ENCODE peak calls at places on chromosome 3, in ten cellular contexts. O is activated CD4-positive, alpha-beta memory T cell treated with anti-CD3 and anti-CD28 coated beads, Interleukin-2, amount 10 ng/mL, durations not matched to agents 7 days and 5 days; F is naive thymus-derived CD8-positive, alpha-beta T cell; L is OCI-LY7; B is HS-27A; H is HTR-8/SVneo; K is Right ventricle myocardium superior; S is GM03348; E is MCF 10A; R is activated CD8-positive, alpha-beta memory T cell treated with anti-CD3 and anti-CD28 coated beads, Interleukin-2, amount 10 ng/mL, durations not matched to agents 7 days and 5 days. G is an unnamed sample.

GRCh38 chr3:128573707-128574162 is 76.9 kb downstream of the RPN1 start:
- DNase-seq in F (no peak), O (no peak), K (peak; percentile 57), L (no peak), S (no peak), H (no peak), B (no peak), E (no peak), R (no peak), G (no peak)

GRCh38 chr3:188877381-188877780 is 294.4 kb upstream of the TPRG1 start:
- DNase-seq in S (no peak), F (no peak), K (no peak), E (no peak), O (no peak), R (no peak), B (no peak), H (no peak), L (no peak), G (no peak)

GRCh38 chr3:16171825-16172224 is 2.7 kb upstream of the GALNT15 start:
- DNase-seq in R (no peak), K (no peak), E (no peak), S (no peak), B (no peak), F (no peak), H (no peak), O (no peak), L (no peak), G (no peak)

GRCh38 chr3:142809259-142809658 is 79.6 kb downstream of the PCOLCE2 start:
- DNase-seq in O (no peak), L (no peak), B (no peak), H (no peak), R (no peak), F (no peak), E (no peak), S (no peak), K (no peak), G (no peak)

GRCh38 chr3:30319713-30320112 is 286.7 kb upstream of the TGFBR2 start:
- DNase-seq in L (peak; percentile 52), K (no peak), S (peak; percentile 11), H (peak; percentile 32), O (peak; percentile 18), B (no peak), E (peak; percentile 77), F (peak; percentile 50), R (peak; percentile 46), G (no peak)

GRCh38 chr3:189687475-189687874 is 56.3 kb downstream of the TP63 start:
- DNase-seq in L (no peak), H (no peak), R (no peak), E (no peak), B (no peak), O (no peak), K (no peak), F (no peak), S (no peak), G (no peak)

GRCh38 chr3:143443851-143444331 is 324.3 kb downstream of the CHST2 start:
- DNase-seq in L (no peak), O (peak; percentile 51), S (peak; percentile 85), R (peak; percentile 68), K (peak; percentile 45), H (peak; percentile 63), F (no peak), E (peak; percentile 97), B (peak; percentile 88), G (peak; percentile 73)

GRCh38 chr3:124745092-124745491 is 14.8 kb downstream of the UMPS start:
- DNase-seq in S (no peak), B (no peak), O (no peak), R (no peak), K (no peak), E (no peak), L (no peak), H (no peak), F (no peak), G (no peak)

GRCh38 chr3:185362850-185363661 is at the start of gene MAP3K13:
- DNase-seq in B (peak; percentile 61), S (peak; percentile 93), L (peak; percentile 82), O (peak; percentile 49), E (peak; percentile 94), K (peak; percentile 80), H (peak; percentile 89), R (peak; percentile 59), F (no peak), G (peak; percentile 93)

GRCh38 chr3:55974421-55974820 is 487.3 kb upstream of the WNT5A start:
- DNase-seq in K (no peak), R (no peak), B (no peak), F (no peak), O (no peak), L (no peak), H (no peak), S (no peak), E (no peak), G (no peak)

GRCh38 chr3:184377882-184378445 is at the start of gene THPO:
- DNase-seq in E (no peak), B (no peak), S (no peak), F (no peak), R (no peak), H (no peak), K (no peak), L (no peak), O (no peak), G (peak; percentile 64)

GRCh38 chr3:123120546-123120945 is 53.7 kb downstream of the PDIA5 start:
- DNase-seq in K (no peak), S (no peak), O (no peak), R (no peak), B (no peak), H (no peak), E (no peak), L (no peak), F (no peak), G (no peak)

GRCh38 chr3:54858386-54858785 is 69.5 kb downstream of the LRTM1 start:
- DNase-seq in H (no peak), S (peak; percentile 30), L (no peak), R (no peak), F (no peak), O (no peak), E (no peak), B (no peak), K (no peak), G (no peak)

GRCh38 chr3:188664795-188665194 is 507.0 kb upstream of the TPRG1 start:
- DNase-seq in K (no peak), F (no peak), E (peak; percentile 66), S (no peak), R (no peak), O (peak; percentile 17), H (peak; percentile 9), L (peak; percentile 56), B (no peak), G (no peak)

G was measured in sigmoid colon.